ENCODE peak calls at places on chromosomes 4 and X, in six cellular contexts. A, R, U, B, N and K are unnamed samples. For H3K4me1, the result is how much of the 10 kb centered on the place peaks cover.

GRCh38 chrX:24988314-24988713 is 27.5 kb downstream of the ARX start:
- DNase-seq in A (no peak), R (no peak), U (no peak), B (no peak), N (no peak), K (no peak)

GRCh38 chr4:61505773-61506640 is 305.9 kb downstream of the ADGRL3 start:
- DNase-seq in A (no peak), R (no peak), U (no peak), B (no peak), N (no peak), K (no peak)

GRCh38 chr4:136737066-136737465 is 795.2 kb downstream of the PCDH18 start:
- DNase-seq in A (no peak), R (no peak), U (no peak), B (no peak), N (no peak), K (no peak)

GRCh38 chrX:102840871-102841705 is 96.0 kb upstream of the RAB40AL start:
- DNase-seq in A (no peak), R (no peak), U (no peak), B (peak), N (no peak), K (no peak)

GRCh38 chr4:56187601-56188177 is 199.6 kb downstream of the AASDH start:
- DNase-seq in A (no peak), R (no peak), U (no peak), B (peak), N (no peak), K (no peak)

GRCh38 chr4:169583563-169583962 is 28.8 kb downstream of the NEK1 start:
- DNase-seq in A (no peak), R (no peak), U (no peak), B (peak), N (no peak), K (no peak)

GRCh38 chrX:107563851-107564250 is 64.5 kb upstream of the PRPS1 start:
- DNase-seq in A (no peak), R (no peak), U (no peak), B (no peak), N (no peak), K (no peak)

GRCh38 chrX:30144971-30145731 is 70.2 kb upstream of the MAGEB2 start:
- DNase-seq in A (no peak), R (no peak), U (no peak), B (no peak), N (no peak), K (no peak)

GRCh38 chr4:169143335-169143734 is 127.4 kb downstream of the SH3RF1 start:
- DNase-seq in A (no peak), R (no peak), U (no peak), B (no peak), N (no peak), K (no peak)

GRCh38 chrX:154547245-154548027 is at the start of gene IKBKG:
- DNase-seq in A (peak), R (peak), U (peak), B (peak), N (peak), K (peak)

GRCh38 chr4:8123389-8123788 is 35.2 kb downstream of the ABLIM2 start:
- DNase-seq in A (no peak), R (no peak), U (no peak), B (peak), N (peak), K (no peak)

GRCh38 chrX:50161143-50161542 is 39.7 kb downstream of the AKAP4 start:
- DNase-seq in A (no peak), R (no peak), U (no peak), B (peak), N (no peak), K (no peak)

GRCh38 chr4:137310156-137310555 is 222.1 kb downstream of the PCDH18 start:
- DNase-seq in A (no peak), R (no peak), U (no peak), B (peak), N (no peak), K (no peak)

GRCh38 chrX:75603833-75604232 is 81.0 kb upstream of the ZDHHC15 start:
- DNase-seq in A (no peak), R (no peak), U (no peak), B (peak), N (peak), K (no peak)

GRCh38 chr4:185358514-185359433 is 37.0 kb downstream of the LRP2BP start:
- DNase-seq in A (peak), R (no peak), U (no peak), B (no peak), N (no peak), K (no peak)

GRCh38 chr4:115323106-115323684 is 209.8 kb upstream of the NDST4 start:
- DNase-seq in A (no peak), R (no peak), U (no peak), B (no peak), N (no peak), K (no peak)

GRCh38 chr4:84683065-84683464 is 100.1 kb downstream of the CDS1 start:
- DNase-seq in A (no peak), R (no peak), U (no peak), B (no peak), N (no peak), K (no peak)

GRCh38 chr4:123449780-123450179 is 53.2 kb downstream of the SPRY1 start:
- DNase-seq in A (no peak), R (no peak), U (no peak), B (peak), N (no peak), K (no peak)

GRCh38 chrX:3520987-3521875 is 174.8 kb upstream of the MXRA5 start:
- DNase-seq in A (no peak), R (no peak), U (no peak), B (peak), N (no peak), K (no peak)

GRCh38 chr4:76212851-76213414 is 691 bp downstream of the SCARB2 start:
- DNase-seq in A (no peak), R (no peak), U (no peak), B (peak), N (no peak), K (no peak)

GRCh38 chr4:170610464-170610863 is 520.7 kb upstream of the AADAT start:
- DNase-seq in A (no peak), R (no peak), U (no peak), B (no peak), N (no peak), K (no peak)

GRCh38 chr4:159238631-159239030 is 135.8 kb downstream of the RAPGEF2 start:
- DNase-seq in A (no peak), R (no peak), U (no peak), B (peak), N (no peak), K (no peak)

GRCh38 chr4:15651682-15652081 is 3.5 kb downstream of the FBXL5 start:
- DNase-seq in A (no peak), R (no peak), U (no peak), B (no peak), N (no peak), K (no peak)
- H3K4me3 ChIP-seq in A (no peak), R (no peak), U (peak), B (no peak), N (no peak), K (no peak)

GRCh38 chrX:38987135-38987780 is 186.0 kb downstream of the MID1IP1 start:
- DNase-seq in A (no peak), R (no peak), U (no peak), B (no peak), N (no peak), K (peak)
- H3K4me1 ChIP-seq in A (under half), R (under half), U (under half), B (under half), N (under half), K (under half)

GRCh38 chr4:176343286-176343685 is 23.5 kb downstream of the SPCS3 start:
- DNase-seq in A (no peak), R (no peak), U (no peak), B (no peak), N (no peak), K (no peak)

GRCh38 chr4:176342384-176342783 is 22.6 kb downstream of the SPCS3 start:
- DNase-seq in A (no peak), R (no peak), U (no peak), B (no peak), N (no peak), K (no peak)

GRCh38 chr4:176339936-176340761 is 20.4 kb downstream of the SPCS3 start:
- DNase-seq in A (no peak), R (no peak), U (no peak), B (no peak), N (no peak), K (no peak)

GRCh38 chr4:176335421-176335820 is 15.7 kb downstream of the SPCS3 start:
- DNase-seq in A (no peak), R (no peak), U (no peak), B (peak), N (no peak), K (no peak)

GRCh38 chr4:176340871-176341685 is 21.3 kb downstream of the SPCS3 start:
- DNase-seq in A (no peak), R (no peak), U (no peak), B (peak), N (no peak), K (peak)
- H3K4me3 ChIP-seq in A (no peak), R (peak), U (peak), B (no peak), N (no peak), K (no peak)

DNA sequence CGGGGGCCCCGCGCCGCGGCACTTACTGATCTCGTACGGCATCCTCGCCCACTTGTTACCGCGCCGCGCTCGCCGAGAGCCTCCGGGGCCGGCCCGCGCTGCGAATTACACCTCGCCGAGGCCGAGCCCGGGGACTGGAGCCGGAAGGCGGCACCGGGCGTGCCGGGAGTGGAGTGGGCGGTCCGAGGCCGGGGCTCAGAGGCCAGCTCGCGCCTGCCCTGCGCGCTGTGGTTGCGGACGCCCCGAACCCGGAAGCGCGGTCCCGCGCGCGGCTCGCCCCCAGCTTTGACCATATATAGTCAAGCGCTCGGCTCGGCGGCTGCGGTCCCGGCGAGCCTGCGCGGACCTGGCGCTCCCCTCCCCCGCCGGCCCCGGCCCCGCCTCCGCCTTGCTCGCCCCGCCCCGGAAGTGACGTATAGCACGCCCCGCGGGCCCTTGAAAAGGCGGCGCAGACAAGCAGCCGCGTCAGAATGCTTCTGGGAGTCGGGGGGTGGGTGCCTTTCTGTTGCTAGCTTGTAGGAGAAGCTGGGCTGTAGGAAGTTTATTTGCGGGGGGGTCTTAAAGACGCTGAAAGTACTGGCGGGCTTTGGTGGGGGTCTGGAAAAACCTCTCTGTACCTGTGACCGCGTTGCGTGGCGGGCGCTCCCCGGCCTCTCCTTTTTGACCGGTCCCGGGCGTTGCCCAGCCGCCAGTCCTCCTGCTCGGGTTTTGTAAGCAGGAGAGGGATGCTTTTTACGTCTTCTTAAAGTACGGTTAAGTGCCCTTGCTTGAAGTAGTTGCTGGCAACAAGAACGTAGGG is at the start of gene WDR1:
- DNase-seq in A (peak), R (peak), U (peak), B (peak), N (peak), K (peak)
- H3K4me1 ChIP-seq in A (under half), R (under half), U (under half), B (under half), N (under half), K (under half)

GRCh38 chr4:23169598-23170311 is 477.0 kb downstream of the GBA3 start:
- DNase-seq in A (no peak), R (no peak), U (no peak), B (no peak), N (no peak), K (no peak)

GRCh38 chr4:23171971-23172370 is 479.2 kb downstream of the GBA3 start:
- DNase-seq in A (no peak), R (no peak), U (no peak), B (no peak), N (no peak), K (no peak)

DNA sequence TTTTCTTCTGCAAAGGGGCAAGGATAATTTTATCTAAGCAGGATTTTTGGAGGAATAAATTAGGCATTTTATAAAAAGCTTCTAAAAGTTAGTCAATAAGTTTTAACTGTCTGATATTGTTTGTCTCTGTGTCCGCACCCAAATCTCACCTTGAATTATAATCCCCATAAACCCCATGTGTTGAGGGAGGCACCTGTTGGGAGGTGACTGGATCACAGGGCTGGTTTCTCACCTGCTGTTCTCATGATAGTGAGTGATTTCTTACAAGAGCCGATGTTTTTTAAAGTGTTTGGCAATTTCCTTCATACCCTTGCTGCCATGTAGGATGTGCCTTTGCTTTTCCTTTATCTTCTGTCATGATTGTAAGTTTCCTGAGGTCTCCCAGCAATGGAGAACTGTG is 481.4 kb downstream of the GBA3 start:
- DNase-seq in A (no peak), R (no peak), U (no peak), B (no peak), N (no peak), K (no peak)
- H3K4me3 ChIP-seq in A (no peak), R (no peak), U (no peak), B (no peak), N (no peak), K (no peak)

DNA sequence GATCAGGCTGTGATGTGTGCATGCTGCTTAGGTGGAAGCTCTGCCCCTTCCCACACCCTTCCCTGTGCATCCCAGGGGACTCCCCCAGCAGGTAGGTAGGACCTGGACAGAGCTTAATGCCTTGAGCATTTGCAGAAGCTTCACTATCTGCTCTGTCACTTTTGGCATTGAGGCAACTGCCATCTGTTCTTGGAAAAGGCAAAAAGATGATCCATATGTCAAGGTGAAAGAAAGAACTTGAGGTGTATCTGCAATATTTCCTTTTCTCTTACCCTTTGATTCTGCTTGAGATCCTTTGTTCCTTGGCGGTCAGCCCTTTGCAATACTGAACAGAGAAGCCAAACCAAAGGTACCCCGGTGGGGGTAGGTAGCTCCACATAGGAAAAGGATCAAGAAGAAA is 37.1 kb upstream of the TBC1D9 start:
- DNase-seq in A (no peak), R (no peak), U (no peak), B (no peak), N (no peak), K (no peak)
- H3K4me1 ChIP-seq in A (under half), R (under half), U (under half), B (under half), N (under half), K (under half)

DNA sequence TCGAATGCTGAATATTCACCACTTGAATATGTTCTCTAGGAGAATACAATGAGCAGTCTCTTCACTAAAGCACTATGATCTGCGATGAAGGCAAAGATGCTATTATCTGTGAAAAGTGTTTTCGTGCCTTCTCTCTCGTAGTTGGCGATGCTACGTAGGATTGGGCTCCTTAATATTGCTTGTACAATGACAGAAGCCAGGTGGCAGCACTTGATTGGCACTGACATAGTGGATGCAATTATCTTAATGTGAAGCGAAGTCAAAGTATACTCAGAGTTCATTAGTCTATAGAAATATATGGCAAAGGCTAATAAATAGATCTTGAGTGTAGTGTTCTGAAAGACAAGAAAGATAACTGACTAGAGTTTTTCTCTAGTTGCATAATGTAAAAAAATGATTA is 1135.7 kb upstream of the AGA start:
- DNase-seq in A (no peak), R (no peak), U (no peak), B (no peak), N (no peak), K (no peak)
- H3K4me3 ChIP-seq in A (no peak), R (no peak), U (no peak), B (no peak), N (no peak), K (no peak)

GRCh38 chrX:150581093-150581775 is 12.8 kb downstream of the MTM1 start:
- DNase-seq in A (no peak), R (no peak), U (no peak), B (peak), N (no peak), K (no peak)
- H3K4me1 ChIP-seq in A (under half), R (under half), U (under half), B (under half), N (under half), K (under half)